ENCODE peak calls at places on chromosomes 16 and 17, in eight cellular contexts. N is kidney tubule cell; P is Right ventricle myocardium superior; B is stimulated activated CD8-positive, alpha-beta memory T cell treated with anti-CD3 and anti-CD28 coated beads, Interleukin-2, amount 100 ng/mL, for 48 hours; W is hippocampal formation; T is uterus; D is GM04503; Z is neural crest cell. X is an unnamed sample.

GRCh38 chr17:77594416-77595209 is 363.9 kb upstream of the TNRC6C start:
- DNase-seq in D (no peak), B (no peak), Z (no peak), W (no peak), P (no peak), T (no peak), N (no peak), X (no peak)

GRCh38 chr17:72467841-72468653 is 347.2 kb downstream of the SOX9 start:
- DNase-seq in Z (no peak), N (peak; percentile 84), B (no peak), P (peak; percentile 58), W (peak; percentile 21), T (no peak), D (no peak), X (no peak)

GRCh38 chr17:69473801-69474170 is 59.3 kb downstream of the MAP2K6 start:
- DNase-seq in B (no peak), D (peak; percentile 91), T (no peak), Z (no peak), W (no peak), N (no peak), P (no peak), X (no peak)

GRCh38 chr17:83151442-83152220 is 72.2 kb downstream of the METRNL start:
- DNase-seq in T (no peak), Z (peak; percentile 32), D (no peak), B (no peak), W (no peak), N (peak; percentile 34), P (no peak), X (no peak)

GRCh38 chr17:73387746-73388577 is 76.2 kb upstream of the CDC42EP4 start:
- DNase-seq in N (no peak), Z (no peak), W (no peak), T (no peak), B (no peak), D (no peak), P (no peak), X (no peak)

GRCh38 chr17:50634123-50634914 is at the start of gene ABCC3:
- DNase-seq in D (no peak), Z (no peak), W (no peak), P (no peak), B (no peak), T (peak; percentile 54), N (peak; percentile 50), X (no peak)

GRCh38 chr17:48330386-48330785 is 99.6 kb downstream of the SKAP1 start:
- DNase-seq in Z (no peak), P (no peak), B (no peak), D (no peak), W (no peak), T (no peak), N (no peak), X (no peak)

GRCh38 chr16:23351360-23351759 is 49.3 kb downstream of the SCNN1B start:
- DNase-seq in P (no peak), N (no peak), B (no peak), T (no peak), D (no peak), Z (no peak), W (no peak), X (no peak)

GRCh38 chr17:10117581-10118001 is 80.8 kb downstream of the GAS7 start:
- DNase-seq in W (peak; percentile 62), N (no peak), P (peak; percentile 66), Z (no peak), T (no peak), D (no peak), B (no peak), X (no peak)

GRCh38 chr16:50528820-50529219 is 19.4 kb upstream of the NKD1 start:
- DNase-seq in Z (no peak), W (no peak), N (no peak), D (no peak), P (no peak), T (no peak), B (no peak), X (no peak)

GRCh38 chr17:77382966-77383612 is 242.3 kb downstream of the SEC14L1 start:
- DNase-seq in P (no peak), T (no peak), W (no peak), Z (no peak), D (no peak), B (no peak), N (peak; percentile 46), X (no peak)

GRCh38 chr17:76240461-76241204 is at the start of gene RNF157:
- DNase-seq in N (peak; percentile 29), Z (peak; percentile 66), B (peak; percentile 33), W (peak; percentile 68), T (peak; percentile 40), D (no peak), P (peak; percentile 82), X (peak; percentile 73)

GRCh38 chr16:82653550-82654511 is 27.1 kb downstream of the CDH13 start:
- DNase-seq in N (peak; percentile 95), T (peak; percentile 18), W (no peak), P (no peak), Z (no peak), B (peak; percentile 8), D (peak; percentile 77), X (peak; percentile 72)

GRCh38 chr17:27635275-27635823 is 4.4 kb downstream of the LGALS9 start:
- DNase-seq in T (no peak), N (no peak), B (no peak), D (no peak), P (no peak), Z (no peak), W (peak; percentile 35), X (no peak)

GRCh38 chr17:58344791-58345157 is 7.2 kb downstream of the SUPT4H1 start:
- DNase-seq in W (no peak), N (no peak), D (no peak), T (no peak), P (no peak), B (peak; percentile 46), Z (no peak), X (peak; percentile 78)

GRCh38 chr17:65959630-65960029 is 232.3 kb downstream of the CEP112 start:
- DNase-seq in T (no peak), Z (no peak), W (no peak), P (no peak), B (no peak), N (no peak), D (no peak), X (no peak)

GRCh38 chr17:1745513-1746020 is 2.9 kb downstream of the SERPINF2 start:
- DNase-seq in T (no peak), W (no peak), N (no peak), Z (no peak), B (no peak), P (no peak), D (no peak), X (no peak)

GRCh38 chr17:56912105-56912999 is 1.5 kb downstream of the TRIM25 start:
- DNase-seq in D (no peak), T (peak; percentile 68), B (no peak), W (no peak), N (no peak), P (peak; percentile 66), Z (no peak), X (no peak)

GRCh38 chr16:83762141-83763024 is 45.4 kb upstream of the HSBP1 start:
- DNase-seq in W (no peak), P (no peak), T (no peak), B (no peak), N (no peak), D (no peak), Z (no peak), X (no peak)

GRCh38 chr17:34364741-34365140 is 1.7 kb upstream of the CCL1 start:
- DNase-seq in Z (no peak), N (peak; percentile 42), W (no peak), T (no peak), D (no peak), P (no peak), B (no peak), X (no peak)

GRCh38 chr17:27578718-27579085 is 52.3 kb upstream of the LGALS9 start:
- DNase-seq in W (no peak), T (no peak), B (peak; percentile 56), Z (no peak), D (no peak), N (peak; percentile 47), P (no peak), X (no peak)

GRCh38 chr16:10579965-10580918 is at the start of gene EMP2:
- DNase-seq in Z (peak; percentile 63), W (peak; percentile 9), T (peak; percentile 88), B (no peak), N (peak; percentile 61), P (peak; percentile 90), D (no peak), X (no peak)

X was measured in central memory CD4-positive, alpha-beta T cell.